ENCODE peak calls at places on chromosomes 11 and 22, in nine cellular contexts. O is GM06990, N is PC-9, K is neural crest cell, D is H9, L is coronary artery, U is right atrium auricular region, R is omental fat pad, B is body of pancreas. H is an unnamed sample.

GRCh38 chr11:1109918-1110705 is 35.4 kb downstream of the MUC2 start:
- DNase-seq in O (no peak), N (no peak), K (no peak), D (no peak), L (no peak), U (no peak), R (no peak), B (no peak), H (no peak)

GRCh38 chr11:112113539-112114457 is 27.1 kb downstream of the SDHD start:
- DNase-seq in O (no peak), N (peak; percentile 66), K (no peak), D (no peak), L (no peak), U (no peak), R (no peak), B (no peak), H (no peak)

GRCh38 chr22:46010177-46010867 is 33.4 kb upstream of the WNT7B start:
- DNase-seq in O (no peak), N (no peak), K (no peak), D (no peak), L (no peak), U (no peak), R (no peak), B (no peak), H (no peak)

GRCh38 chr11:64356498-64357411 is 2.2 kb upstream of the RPS6KA4 start:
- DNase-seq in O (no peak), N (peak; percentile 56), K (peak; percentile 65), D (peak; percentile 89), L (peak; percentile 69), U (no peak), R (no peak), B (peak; percentile 60), H (no peak)

GRCh38 chr22:49934144-49934890 is 15.9 kb downstream of the CRELD2 start:
- DNase-seq in O (no peak), N (peak; percentile 77), K (no peak), D (no peak), L (no peak), U (no peak), R (peak; percentile 74), B (peak; percentile 86), H (no peak)

GRCh38 chr11:469684-470667 is 19.9 kb downstream of the PTDSS2 start:
- DNase-seq in O (no peak), N (no peak), K (no peak), D (no peak), L (no peak), U (peak; percentile 80), R (no peak), B (peak; percentile 65), H (no peak)

GRCh38 chr22:24826710-24827285 is 20.8 kb downstream of the SGSM1 start:
- DNase-seq in O (no peak), N (no peak), K (no peak), D (no peak), L (no peak), U (no peak), R (no peak), B (no peak), H (no peak)

GRCh38 chr22:45009881-45010531 is at the start of gene PHF21B:
- DNase-seq in O (peak; percentile 28), N (no peak), K (peak; percentile 80), D (peak; percentile 82), L (no peak), U (no peak), R (no peak), B (peak; percentile 50), H (peak; percentile 83)

GRCh38 chr11:66708026-66708579 is 20.9 kb downstream of the SPTBN2 start:
- DNase-seq in O (no peak), N (no peak), K (no peak), D (no peak), L (no peak), U (no peak), R (no peak), B (no peak), H (no peak)

GRCh38 chr22:48340727-48341709 is 1486.7 kb downstream of the BRD1 start:
- DNase-seq in O (no peak), N (no peak), K (no peak), D (no peak), L (no peak), U (no peak), R (no peak), B (peak; percentile 1), H (no peak)

GRCh38 chr11:17504330-17505107 is 27.9 kb upstream of the ABCC8 start:
- DNase-seq in O (peak; percentile 59), N (peak; percentile 53), K (peak; percentile 77), D (peak; percentile 72), L (no peak), U (peak; percentile 73), R (peak; percentile 76), B (peak; percentile 95), H (peak; percentile 74)

GRCh38 chr11:111557425-111558111 is 17.0 kb downstream of the LAYN start:
- DNase-seq in O (no peak), N (peak; percentile 58), K (no peak), D (no peak), L (no peak), U (no peak), R (no peak), B (no peak), H (no peak)

GRCh38 chr11:92227954-92228935 is 3.6 kb downstream of the FAT3 start:
- DNase-seq in O (no peak), N (no peak), K (no peak), D (no peak), L (no peak), U (no peak), R (no peak), B (no peak), H (no peak)

GRCh38 chr22:23397008-23397617 is 183.0 kb downstream of the IGLL1 start:
- DNase-seq in O (no peak), N (no peak), K (no peak), D (no peak), L (no peak), U (no peak), R (no peak), B (no peak), H (no peak)

GRCh38 chr22:27489265-27489675 is 312.3 kb downstream of the MN1 start:
- DNase-seq in O (no peak), N (no peak), K (no peak), D (no peak), L (no peak), U (no peak), R (no peak), B (peak; percentile 94), H (no peak)

GRCh38 chr11:24357620-24358386 is 139.1 kb upstream of the LUZP2 start:
- DNase-seq in O (no peak), N (no peak), K (no peak), D (no peak), L (no peak), U (no peak), R (no peak), B (no peak), H (no peak)

GRCh38 chr22:22032906-22033802 is 50.6 kb upstream of the TOP3B start:
- DNase-seq in O (no peak), N (no peak), K (no peak), D (no peak), L (no peak), U (no peak), R (no peak), B (no peak), H (no peak)

GRCh38 chr11:106087815-106088435 is 10.5 kb downstream of the AASDHPPT start:
- DNase-seq in O (no peak), N (peak; percentile 54), K (peak; percentile 23), D (peak; percentile 32), L (no peak), U (peak; percentile 70), R (peak; percentile 33), B (peak; percentile 80), H (peak; percentile 24)

GRCh38 chr22:37636186-37636948 is 3.1 kb upstream of the SH3BP1 start:
- DNase-seq in O (peak; percentile 57), N (no peak), K (no peak), D (no peak), L (no peak), U (no peak), R (no peak), B (no peak), H (no peak)
- TF ChIP-seq CTCF in O (peak; percentile 43), N (no peak), K (no peak), D (peak; percentile 45), L (no peak), U (no peak), R (no peak), B (no peak), H (no peak)

GRCh38 chr11:57675176-57675941 is 7.4 kb downstream of the ZDHHC5 start:
- DNase-seq in O (no peak), N (peak; percentile 72), K (no peak), D (no peak), L (no peak), U (no peak), R (no peak), B (no peak), H (no peak)
- TF ChIP-seq CTCF in O (no peak), N (no peak), K (no peak), D (no peak), L (no peak), U (no peak), R (no peak), B (no peak), H (no peak)

GRCh38 chr11:119920666-119921065 is 191.7 kb upstream of the NECTIN1 start:
- DNase-seq in O (no peak), N (no peak), K (no peak), D (no peak), L (no peak), U (no peak), R (no peak), B (no peak), H (no peak)

GRCh38 chr11:119918356-119918755 is 189.4 kb upstream of the NECTIN1 start:
- DNase-seq in O (no peak), N (no peak), K (no peak), D (no peak), L (no peak), U (no peak), R (no peak), B (no peak), H (no peak)

GRCh38 chr11:119919656-119920055 is 190.7 kb upstream of the NECTIN1 start:
- DNase-seq in O (no peak), N (no peak), K (no peak), D (no peak), L (no peak), U (no peak), R (no peak), B (no peak), H (no peak)

GRCh38 chr11:119912214-119912613 is 183.2 kb upstream of the NECTIN1 start:
- DNase-seq in O (no peak), N (no peak), K (no peak), D (no peak), L (no peak), U (no peak), R (no peak), B (no peak), H (no peak)

DNA sequence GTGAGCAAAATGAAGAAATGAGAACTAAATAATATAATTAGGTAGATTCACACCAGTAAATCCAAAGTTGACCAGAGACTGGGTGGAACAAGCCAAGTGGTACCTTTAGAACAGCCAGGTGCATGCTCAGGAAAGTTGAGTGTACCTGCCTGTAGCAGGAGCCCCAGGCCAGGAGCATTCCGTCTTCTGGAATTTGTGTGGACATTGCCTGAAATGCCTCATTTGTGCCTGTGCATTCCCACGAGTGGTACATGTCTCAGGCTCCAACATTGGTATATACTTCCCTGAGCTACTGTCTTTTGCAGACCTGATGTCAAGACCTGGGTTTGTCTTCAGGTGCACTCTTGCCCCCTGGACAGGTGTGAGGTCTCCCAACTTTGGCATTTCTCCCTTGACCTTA is 187.6 kb upstream of the NECTIN1 start:
- DNase-seq in O (no peak), N (no peak), K (no peak), D (no peak), L (no peak), U (no peak), R (no peak), B (no peak), H (no peak)
- TF ChIP-seq CTCF in O (no peak), N (no peak), K (no peak), D (no peak), L (no peak), U (no peak), R (no peak), B (no peak), H (no peak)

GRCh38 chr11:70603756-70604211 is 205.5 kb downstream of the CTTN start:
- DNase-seq in O (no peak), N (no peak), K (no peak), D (no peak), L (no peak), U (no peak), R (no peak), B (no peak), H (no peak)
- TF ChIP-seq CTCF in O (no peak), N (no peak), K (no peak), D (no peak), L (no peak), U (no peak), R (no peak), B (no peak), H (no peak)